ENCODE peak calls at places on chromosomes 4 and X, in five cellular contexts. J is GM12878, S is HCT116, C is H1, V is K562. Z is an unnamed sample.

GRCh38 chr4:189090174-189090814 is 850.4 kb upstream of the FRG1 start:
- DNase-seq in J (no peak), S (peak), C (no peak), V (no peak), Z (peak)

GRCh38 chr4:8917321-8917811 is 45.7 kb upstream of the HMX1 start:
- DNase-seq in J (no peak), S (no peak), C (no peak), V (no peak), Z (no peak)

GRCh38 chrX:39162322-39162721 is 361.1 kb downstream of the MID1IP1 start:
- DNase-seq in J (no peak), S (no peak), C (no peak), V (no peak), Z (no peak)

GRCh38 chr4:98510340-98510739 is 148.1 kb downstream of the TSPAN5 start:
- DNase-seq in J (no peak), S (no peak), C (no peak), V (no peak), Z (no peak)

GRCh38 chr4:67700119-67700873 is 659 bp downstream of the UBA6 start:
- DNase-seq in J (no peak), S (no peak), C (no peak), V (peak), Z (no peak)

GRCh38 chr4:62622084-62622483 is 1422.0 kb downstream of the ADGRL3 start:
- DNase-seq in J (no peak), S (no peak), C (no peak), V (no peak), Z (no peak)

GRCh38 chr4:73068496-73069337 is 799 bp downstream of the COX18 start:
- DNase-seq in J (peak), S (no peak), C (no peak), V (peak), Z (no peak)

GRCh38 chr4:67725981-67726380 is 25.0 kb upstream of the UBA6 start:
- DNase-seq in J (no peak), S (no peak), C (no peak), V (no peak), Z (no peak)

GRCh38 chr4:73161527-73162185 is 92.1 kb upstream of the COX18 start:
- DNase-seq in J (no peak), S (no peak), C (no peak), V (no peak), Z (no peak)

GRCh38 chrX:13064599-13065143 is 20.3 kb upstream of the FAM9C start:
- DNase-seq in J (no peak), S (no peak), C (no peak), V (no peak), Z (peak)

GRCh38 chr4:150286656-150287055 is 208.4 kb downstream of the DCLK2 start:
- DNase-seq in J (no peak), S (no peak), C (no peak), V (no peak), Z (no peak)

GRCh38 chrX:129522184-129523059 is 868 bp downstream of the SMARCA1 start:
- DNase-seq in J (no peak), S (peak), C (no peak), V (peak), Z (peak)

GRCh38 chrX:71565634-71566033 is 12.6 kb upstream of the GCNA start:
- DNase-seq in J (no peak), S (no peak), C (no peak), V (no peak), Z (no peak)

GRCh38 chrX:30713061-30713525 is 59.9 kb downstream of the GK start:
- DNase-seq in J (peak), S (peak), C (peak), V (peak), Z (peak)

GRCh38 chr4:108738307-108738706 is 24.5 kb downstream of the ETNPPL start:
- DNase-seq in J (no peak), S (no peak), C (no peak), V (peak), Z (no peak)
- TF ChIP-seq JUND in J (no peak), S (no peak), C (no peak), V (peak), Z (no peak)

GRCh38 chrX:20409991-20410390 is 143.3 kb upstream of the RPS6KA3 start:
- DNase-seq in J (no peak), S (no peak), C (no peak), V (no peak), Z (peak)

GRCh38 chrX:20414066-20414465 is 147.4 kb upstream of the RPS6KA3 start:
- DNase-seq in J (no peak), S (no peak), C (no peak), V (no peak), Z (no peak)

GRCh38 chrX:20410540-20410939 is 143.8 kb upstream of the RPS6KA3 start:
- DNase-seq in J (no peak), S (no peak), C (no peak), V (no peak), Z (no peak)

GRCh38 chrX:20414781-20415445 is 148.2 kb upstream of the RPS6KA3 start:
- DNase-seq in J (no peak), S (no peak), C (no peak), V (no peak), Z (no peak)

DNA sequence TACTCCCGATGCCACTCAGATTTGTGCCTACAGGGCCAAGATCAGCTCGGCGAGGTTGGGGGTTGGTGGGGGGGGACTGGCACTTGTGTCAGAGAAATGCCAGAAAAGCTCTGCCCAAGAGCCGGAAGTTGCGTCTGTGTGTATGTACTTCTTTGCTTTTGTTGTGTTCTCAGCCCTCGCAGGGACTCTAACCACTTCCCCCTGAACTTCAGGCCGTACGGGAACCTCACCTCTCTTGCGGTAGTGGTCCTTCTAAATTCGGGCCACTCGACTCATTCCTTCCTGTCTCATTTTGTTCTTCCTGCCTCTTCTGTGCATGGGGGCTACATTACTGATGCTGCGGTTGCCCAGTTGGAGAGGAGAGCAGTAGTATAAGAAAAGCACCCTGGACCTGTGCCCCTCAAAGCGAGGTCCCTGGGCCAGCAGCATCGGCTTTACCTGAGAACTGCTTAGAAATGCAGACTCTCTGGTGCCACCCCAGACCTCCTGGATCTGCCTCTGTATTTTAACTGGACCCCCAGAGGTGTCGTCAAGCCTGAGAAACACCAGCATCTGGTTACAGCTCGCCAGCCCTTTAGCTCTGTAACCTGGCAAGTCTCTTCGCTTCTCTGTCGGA is 146.3 kb upstream of the RPS6KA3 start:
- DNase-seq in J (no peak), S (no peak), C (no peak), V (no peak), Z (no peak)
- TF ChIP-seq JUND in J (no peak), S (no peak), C (no peak), V (no peak), Z (no peak)

DNA sequence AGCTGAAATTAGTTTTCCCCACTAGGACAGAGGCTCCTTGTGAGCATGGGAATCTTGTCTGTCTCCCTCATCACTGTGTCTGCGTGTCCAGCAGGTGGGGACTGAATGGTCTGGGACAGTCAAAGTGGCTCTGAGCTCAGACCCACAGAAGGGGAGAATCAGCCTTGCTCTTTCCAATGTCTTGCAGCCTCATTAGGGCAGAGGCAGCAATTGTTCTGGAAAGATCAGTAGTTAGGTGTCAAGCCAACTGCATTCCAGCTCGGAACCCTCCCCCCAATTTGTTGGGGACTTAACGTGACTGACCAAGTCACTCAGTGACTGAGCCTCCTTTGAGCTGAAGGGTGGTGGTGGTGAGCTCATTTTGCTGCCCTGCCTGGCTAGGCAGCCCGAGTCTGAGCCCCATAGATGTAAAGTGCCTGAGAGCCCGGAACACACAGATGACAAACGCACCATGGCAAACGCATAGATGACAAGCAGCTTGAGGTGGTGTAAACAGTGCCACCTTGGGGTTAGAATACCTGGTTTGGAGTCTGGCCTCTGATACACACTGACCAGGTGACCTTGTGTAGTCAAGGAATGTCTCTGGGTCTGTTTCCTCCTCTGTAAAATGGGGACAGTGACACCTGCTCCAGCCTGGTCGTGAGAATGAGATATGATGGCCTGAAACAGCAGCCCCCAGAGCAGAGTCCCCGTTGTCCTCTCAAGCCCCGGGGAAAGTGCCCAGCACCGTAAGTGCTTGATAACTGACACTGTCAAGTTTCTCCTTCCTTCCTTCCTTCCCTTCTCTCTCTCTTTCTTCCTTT is 2.7 kb upstream of the SORCS2 start:
- DNase-seq in J (no peak), S (no peak), C (no peak), V (no peak), Z (peak)
- TF ChIP-seq JUND in J (no peak), S (no peak), C (no peak), V (no peak), Z (no peak)

DNA sequence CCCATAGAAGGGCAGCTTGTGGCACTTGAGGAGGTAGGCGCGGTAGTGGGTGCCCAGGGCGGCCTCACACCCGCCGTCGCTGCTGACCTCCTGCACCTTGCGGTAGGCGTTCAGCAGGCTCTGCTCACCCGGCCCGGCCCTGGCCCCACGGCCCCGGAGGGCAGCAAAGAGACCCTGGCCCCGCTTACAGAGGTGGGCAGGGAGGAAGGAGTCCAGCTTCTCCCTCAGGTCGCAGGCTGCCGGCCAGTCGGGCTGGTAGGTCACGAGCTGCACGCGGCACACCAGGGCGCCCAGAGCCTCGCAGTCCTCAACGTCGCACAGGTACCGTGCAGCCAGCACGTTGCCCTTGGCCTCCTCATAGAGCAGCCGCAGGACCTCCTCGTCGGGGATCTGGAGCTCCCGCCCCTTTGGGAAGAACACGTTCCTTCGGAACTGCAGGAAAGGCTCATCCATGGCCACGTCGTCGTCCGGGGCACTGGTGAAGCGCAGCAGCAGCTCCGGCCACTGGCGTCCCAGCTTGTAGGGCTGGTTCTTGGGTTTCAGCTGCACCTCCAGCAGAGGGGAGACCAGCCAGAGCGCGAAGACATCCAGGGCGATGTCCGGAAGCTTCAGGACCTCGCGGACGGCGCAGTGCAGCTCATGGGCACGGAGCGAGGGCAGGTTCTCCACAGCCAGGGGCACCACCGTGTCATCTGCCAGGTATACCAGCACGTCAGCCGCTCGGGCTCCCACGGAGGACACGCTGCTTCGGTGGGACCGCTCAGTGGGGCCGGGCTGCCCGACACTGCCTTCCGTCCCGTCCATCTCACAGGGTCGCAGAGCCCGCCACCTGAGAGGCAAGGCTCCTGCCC is 17.1 kb upstream of the LAS1L start:
- DNase-seq in J (no peak), S (no peak), C (no peak), V (no peak), Z (no peak)
- TF ChIP-seq JUND in J (no peak), S (no peak), C (no peak), V (no peak), Z (no peak)

DNA sequence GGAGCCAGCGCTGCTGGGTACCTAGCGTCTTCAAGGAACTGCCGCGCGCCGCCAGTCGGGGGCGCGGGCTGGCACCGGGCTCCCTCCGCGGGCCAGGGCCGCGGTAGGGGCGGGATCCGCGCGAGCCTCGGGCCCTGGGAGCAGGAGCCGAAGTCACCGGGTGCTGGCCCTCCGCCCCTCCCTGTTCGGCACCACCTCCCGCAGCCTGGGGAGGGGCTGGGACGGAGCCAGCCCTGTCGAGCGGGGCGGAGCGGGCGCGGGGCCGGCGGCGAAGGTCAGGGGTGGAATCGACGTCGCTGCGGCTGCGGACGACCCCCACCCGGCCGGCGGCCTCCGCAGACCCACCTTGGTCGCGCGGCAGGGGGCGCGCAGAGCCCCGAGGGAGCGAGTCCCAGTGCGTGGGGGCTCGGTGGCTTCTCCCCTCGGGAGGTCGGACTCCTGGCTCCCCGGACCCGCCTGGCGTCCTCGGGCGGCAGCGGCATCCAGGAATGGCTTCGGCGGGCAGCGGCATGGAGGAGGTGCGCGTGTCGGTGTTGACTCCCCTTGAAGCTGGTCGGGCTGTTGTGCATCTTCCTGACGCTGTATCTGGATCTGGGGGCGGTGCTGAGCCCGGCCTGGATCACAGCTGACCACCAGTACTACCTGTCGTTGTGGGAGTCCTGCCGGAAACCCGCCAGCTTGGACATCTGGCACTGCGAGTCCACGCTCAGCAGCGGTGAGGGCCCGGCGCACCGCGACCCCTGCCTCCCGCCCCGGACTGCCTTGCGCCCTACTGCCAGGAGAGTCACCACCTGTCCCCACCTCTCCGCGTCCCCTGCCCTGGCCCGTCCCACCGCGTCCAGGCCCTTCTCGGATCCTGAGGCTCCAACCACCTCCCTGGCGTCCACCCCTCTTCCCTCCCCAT is 50.5 kb upstream of the FAM47C start:
- DNase-seq in J (no peak), S (no peak), C (no peak), V (no peak), Z (no peak)
- TF ChIP-seq JUND in J (no peak), S (no peak), C (no peak), V (no peak), Z (no peak)

GRCh38 chr4:16516796-16517413 is 290.6 kb upstream of the TAPT1 start:
- DNase-seq in J (no peak), S (no peak), C (peak), V (peak), Z (peak)

GRCh38 chr4:16524379-16524778 is 298.1 kb upstream of the TAPT1 start:
- DNase-seq in J (no peak), S (no peak), C (no peak), V (no peak), Z (no peak)

GRCh38 chr4:16524911-16525574 is 298.8 kb upstream of the TAPT1 start:
- DNase-seq in J (no peak), S (no peak), C (no peak), V (no peak), Z (no peak)

GRCh38 chr4:16521156-16521915 is 295.1 kb upstream of the TAPT1 start:
- DNase-seq in J (no peak), S (no peak), C (no peak), V (no peak), Z (no peak)
- TF ChIP-seq JUND in J (no peak), S (no peak), C (no peak), V (no peak), Z (no peak)

GRCh38 chr4:121665371-121665770 is 31.4 kb downstream of the ANXA5 start:
- DNase-seq in J (no peak), S (no peak), C (no peak), V (no peak), Z (no peak)

GRCh38 chr4:121666091-121666679 is 30.6 kb downstream of the ANXA5 start:
- DNase-seq in J (no peak), S (no peak), C (no peak), V (no peak), Z (no peak)

GRCh38 chr4:121674191-121674590 is 22.6 kb downstream of the ANXA5 start:
- DNase-seq in J (no peak), S (no peak), C (no peak), V (no peak), Z (no peak)

GRCh38 chr4:121669163-121669550 is 27.6 kb downstream of the ANXA5 start:
- DNase-seq in J (no peak), S (no peak), C (no peak), V (no peak), Z (no peak)

GRCh38 chr4:121668368-121669162 is 28.2 kb downstream of the ANXA5 start:
- DNase-seq in J (no peak), S (no peak), C (no peak), V (no peak), Z (no peak)
- TF ChIP-seq JUND in J (no peak), S (no peak), C (no peak), V (no peak), Z (no peak)